ENCODE peak calls at places on chromosomes 5 and 9, in four cellular contexts. One of them, this sample, is unnamed. For H3K27me3, the result is how much of the 10 kb centered on the place peaks cover.

GRCh38 chr9:70260007-70260443 is 1.2 kb downstream of the SMC5 start:
- DNase-seq in transverse colon: peak
- DNase-seq in K562: no peak
- DNase-seq in SK-N-SH: no peak
- DNase-seq in this sample: peak

GRCh38 chr5:158174918-158175663 is 316.1 kb upstream of the CLINT1 start:
- DNase-seq in transverse colon: peak
- DNase-seq in K562: peak
- DNase-seq in SK-N-SH: peak
- DNase-seq in this sample: no peak

GRCh38 chr5:127909078-127909477 is 174.5 kb upstream of the SLC12A2 start:
- DNase-seq in transverse colon: no peak
- DNase-seq in K562: peak
- DNase-seq in SK-N-SH: peak
- DNase-seq in this sample: no peak

GRCh38 chr9:2727966-2728613 is 10.8 kb downstream of the KCNV2 start:
- DNase-seq in transverse colon: no peak
- DNase-seq in K562: peak
- DNase-seq in SK-N-SH: peak
- DNase-seq in this sample: no peak

GRCh38 chr5:52956915-52957747 is 32.0 kb upstream of the ITGA2 start:
- DNase-seq in transverse colon: no peak
- DNase-seq in K562: no peak
- DNase-seq in SK-N-SH: no peak
- DNase-seq in this sample: no peak

GRCh38 chr5:108415726-108416125 is 33.8 kb upstream of the FBXL17 start:
- DNase-seq in transverse colon: no peak
- DNase-seq in K562: no peak
- DNase-seq in SK-N-SH: no peak
- DNase-seq in this sample: no peak

GRCh38 chr5:177403194-177403825 is 2.8 kb upstream of the PFN3 start:
- DNase-seq in transverse colon: peak
- DNase-seq in K562: peak
- DNase-seq in SK-N-SH: no peak
- DNase-seq in this sample: no peak

GRCh38 chr5:72288923-72289322 is 31.1 kb downstream of the MRPS27 start:
- DNase-seq in transverse colon: no peak
- DNase-seq in K562: no peak
- DNase-seq in SK-N-SH: no peak
- DNase-seq in this sample: no peak

GRCh38 chr5:156505101-156505500 is 178.1 kb downstream of the SGCD start:
- DNase-seq in transverse colon: no peak
- DNase-seq in K562: no peak
- DNase-seq in SK-N-SH: no peak
- DNase-seq in this sample: no peak

GRCh38 chr5:181114844-181115778 is 15.9 kb downstream of the OR2V1 start:
- DNase-seq in transverse colon: no peak
- DNase-seq in K562: no peak
- DNase-seq in SK-N-SH: no peak
- DNase-seq in this sample: no peak

GRCh38 chr5:52810426-52810825 is 22.7 kb downstream of the ITGA1 start:
- DNase-seq in transverse colon: no peak
- DNase-seq in K562: no peak
- DNase-seq in SK-N-SH: no peak
- DNase-seq in this sample: no peak

GRCh38 chr5:90553711-90554110 is 4.9 kb upstream of the ADGRV1 start:
- DNase-seq in transverse colon: no peak
- DNase-seq in K562: no peak
- DNase-seq in SK-N-SH: no peak
- DNase-seq in this sample: no peak

GRCh38 chr5:116652196-116652729 is 77.6 kb upstream of the SEMA6A start:
- DNase-seq in transverse colon: no peak
- DNase-seq in K562: no peak
- DNase-seq in SK-N-SH: no peak
- DNase-seq in this sample: no peak

GRCh38 chr9:122115176-122116035 is 22.3 kb upstream of the TTLL11 start:
- DNase-seq in transverse colon: no peak
- DNase-seq in K562: no peak
- DNase-seq in SK-N-SH: no peak
- DNase-seq in this sample: no peak

GRCh38 chr5:78855026-78855425 is 130.1 kb downstream of the ARSB start:
- DNase-seq in transverse colon: no peak
- DNase-seq in K562: no peak
- DNase-seq in SK-N-SH: no peak
- DNase-seq in this sample: no peak

GRCh38 chr9:110173322-110173642 is 34.7 kb downstream of the C9orf152 start:
- DNase-seq in transverse colon: no peak
- DNase-seq in K562: no peak
- DNase-seq in SK-N-SH: no peak
- DNase-seq in this sample: no peak

DNA sequence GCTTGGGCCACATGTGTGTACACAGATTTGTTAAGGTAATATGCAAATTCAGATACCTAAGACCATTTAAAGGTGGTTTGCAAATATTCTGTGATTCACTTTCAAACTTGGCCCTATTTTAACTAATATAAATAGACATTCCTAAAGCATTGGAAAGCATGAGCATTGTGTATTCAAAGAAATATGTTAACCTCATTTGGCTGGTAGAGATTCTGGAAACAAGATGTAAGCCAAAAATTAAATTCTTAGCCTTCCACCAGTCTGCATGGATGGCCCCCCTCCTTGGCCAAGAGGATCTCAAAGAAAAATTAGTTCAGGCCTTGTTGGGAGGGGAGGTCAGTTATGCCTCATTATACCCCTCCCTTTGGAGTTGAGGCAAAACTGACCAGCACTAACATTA is 38.7 kb upstream of the C6 start:
- DNase-seq in transverse colon: no peak
- DNase-seq in K562: no peak
- DNase-seq in SK-N-SH: no peak
- DNase-seq in this sample: no peak
- TF ChIP-seq EP300 in transverse colon: no peak
- TF ChIP-seq EP300 in K562: no peak
- TF ChIP-seq EP300 in SK-N-SH: no peak
- TF ChIP-seq EP300 in this sample: no peak

GRCh38 chr5:115189866-115190265 is 20.2 kb upstream of the TRIM36 start:
- DNase-seq in transverse colon: no peak
- DNase-seq in K562: no peak
- DNase-seq in SK-N-SH: no peak
- DNase-seq in this sample: no peak

GRCh38 chr5:115192098-115192497 is 22.4 kb upstream of the TRIM36 start:
- DNase-seq in transverse colon: peak
- DNase-seq in K562: no peak
- DNase-seq in SK-N-SH: no peak
- DNase-seq in this sample: no peak

GRCh38 chr5:115191439-115192031 is 21.8 kb upstream of the TRIM36 start:
- DNase-seq in transverse colon: no peak
- DNase-seq in K562: no peak
- DNase-seq in SK-N-SH: no peak
- DNase-seq in this sample: no peak

GRCh38 chr5:115193295-115193694 is 23.6 kb upstream of the TRIM36 start:
- DNase-seq in transverse colon: no peak
- DNase-seq in K562: no peak
- DNase-seq in SK-N-SH: no peak
- DNase-seq in this sample: no peak

DNA sequence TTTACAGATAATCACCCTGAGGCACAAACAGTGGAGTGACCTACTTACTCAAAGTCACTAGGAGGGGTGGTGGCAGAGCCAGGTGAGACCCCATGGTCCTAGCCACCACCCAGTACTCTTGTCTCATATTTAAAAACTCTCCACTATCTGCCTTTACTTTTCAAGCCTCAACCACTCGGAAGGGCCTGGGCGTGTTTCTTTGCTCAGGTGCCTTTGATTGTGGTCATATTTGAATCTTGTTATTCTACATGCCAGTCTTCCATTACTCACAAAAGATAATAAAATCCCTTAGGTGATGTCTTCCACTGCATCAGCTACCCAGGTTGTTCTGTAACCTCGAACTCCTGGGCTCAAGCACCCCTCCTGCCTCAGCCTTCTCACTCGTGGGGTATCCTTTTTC is 20.7 kb upstream of the TRIM36 start:
- DNase-seq in transverse colon: peak
- DNase-seq in K562: no peak
- DNase-seq in SK-N-SH: no peak
- DNase-seq in this sample: no peak
- H3K27me3 ChIP-seq in transverse colon: under half
- H3K27me3 ChIP-seq in K562: under half
- H3K27me3 ChIP-seq in SK-N-SH: under half
- H3K27me3 ChIP-seq in this sample: under half

GRCh38 chr9:37914701-37915358 is 10.9 kb upstream of the SLC25A51 start:
- DNase-seq in transverse colon: no peak
- DNase-seq in K562: no peak
- DNase-seq in SK-N-SH: no peak
- DNase-seq in this sample: peak

GRCh38 chr9:37917315-37917731 is 13.4 kb upstream of the SLC25A51 start:
- DNase-seq in transverse colon: no peak
- DNase-seq in K562: no peak
- DNase-seq in SK-N-SH: no peak
- DNase-seq in this sample: no peak

GRCh38 chr9:37915911-37916470 is 12.1 kb upstream of the SLC25A51 start:
- DNase-seq in transverse colon: no peak
- DNase-seq in K562: no peak
- DNase-seq in SK-N-SH: no peak
- DNase-seq in this sample: no peak

GRCh38 chr9:37917801-37918664 is 14.1 kb upstream of the SLC25A51 start:
- DNase-seq in transverse colon: no peak
- DNase-seq in K562: no peak
- DNase-seq in SK-N-SH: no peak
- DNase-seq in this sample: no peak

DNA sequence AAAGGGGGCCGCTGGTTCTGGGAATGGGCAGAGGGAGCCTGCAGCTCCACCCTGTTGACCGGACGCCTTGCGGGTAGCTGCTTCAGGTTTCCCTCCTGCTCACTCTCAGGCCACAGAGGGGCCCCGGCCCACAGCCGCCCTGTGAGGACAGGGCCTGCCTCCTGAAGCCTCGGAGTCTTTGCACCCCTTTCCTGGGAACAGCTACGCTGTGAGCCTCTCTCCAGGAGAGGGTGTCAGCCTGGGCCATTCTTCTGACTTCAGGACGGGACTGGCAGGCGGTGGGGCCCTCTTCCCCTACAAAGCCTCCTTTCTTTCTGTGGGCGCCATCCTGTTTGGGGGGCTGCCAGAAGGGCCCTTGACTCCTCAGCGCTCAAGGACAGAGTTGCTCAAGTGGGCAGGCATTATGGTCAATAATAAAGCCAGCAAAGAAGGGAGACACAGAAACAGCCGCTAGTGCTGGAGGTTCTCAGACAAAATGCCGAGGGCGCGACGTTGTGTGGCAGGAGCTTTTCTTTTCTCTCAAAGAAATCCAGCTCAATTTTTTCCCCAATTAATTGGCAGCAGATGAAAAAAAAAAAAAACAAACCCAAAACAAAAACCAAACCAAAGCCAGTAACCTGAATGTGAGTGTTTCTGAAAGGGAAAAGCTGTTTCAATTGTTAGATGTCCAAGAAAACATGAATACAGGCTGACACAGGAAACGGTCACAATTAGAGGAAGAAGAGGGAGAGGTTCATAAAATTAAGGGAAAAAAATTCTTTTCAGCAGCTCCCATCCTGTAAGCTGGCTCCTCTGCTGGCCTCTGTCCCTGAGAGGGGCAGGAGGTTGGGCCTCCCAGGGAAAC is 12.8 kb upstream of the SLC25A51 start:
- DNase-seq in transverse colon: no peak
- DNase-seq in K562: no peak
- DNase-seq in SK-N-SH: no peak
- DNase-seq in this sample: no peak
- TF ChIP-seq EP300 in transverse colon: no peak
- TF ChIP-seq EP300 in K562: no peak
- TF ChIP-seq EP300 in SK-N-SH: no peak
- TF ChIP-seq EP300 in this sample: no peak

DNA sequence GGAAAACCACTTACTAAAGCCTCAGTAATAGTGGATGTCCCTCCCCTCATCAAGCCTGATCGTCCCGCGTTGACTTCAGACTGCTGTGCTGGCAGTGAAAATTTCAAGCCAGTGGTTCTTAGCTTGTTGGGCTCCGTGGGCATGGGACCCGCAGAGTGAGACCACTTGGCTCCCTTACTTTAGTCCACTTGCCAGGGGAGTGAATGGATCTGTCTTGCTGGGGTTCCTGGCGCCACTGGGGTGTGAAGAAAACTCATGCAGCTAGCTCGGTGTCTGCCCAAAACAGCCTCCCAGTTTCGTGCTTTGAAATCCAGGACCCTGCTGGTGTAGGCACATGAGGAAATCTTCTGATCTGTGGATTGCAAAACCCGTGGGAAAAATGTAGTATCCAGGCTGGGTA is 480.0 kb upstream of the IZUMO3 start:
- DNase-seq in transverse colon: no peak
- DNase-seq in K562: no peak
- DNase-seq in SK-N-SH: no peak
- DNase-seq in this sample: no peak
- H3K27me3 ChIP-seq in transverse colon: under half
- H3K27me3 ChIP-seq in K562: under half
- H3K27me3 ChIP-seq in SK-N-SH: under half
- H3K27me3 ChIP-seq in this sample: under half

DNA sequence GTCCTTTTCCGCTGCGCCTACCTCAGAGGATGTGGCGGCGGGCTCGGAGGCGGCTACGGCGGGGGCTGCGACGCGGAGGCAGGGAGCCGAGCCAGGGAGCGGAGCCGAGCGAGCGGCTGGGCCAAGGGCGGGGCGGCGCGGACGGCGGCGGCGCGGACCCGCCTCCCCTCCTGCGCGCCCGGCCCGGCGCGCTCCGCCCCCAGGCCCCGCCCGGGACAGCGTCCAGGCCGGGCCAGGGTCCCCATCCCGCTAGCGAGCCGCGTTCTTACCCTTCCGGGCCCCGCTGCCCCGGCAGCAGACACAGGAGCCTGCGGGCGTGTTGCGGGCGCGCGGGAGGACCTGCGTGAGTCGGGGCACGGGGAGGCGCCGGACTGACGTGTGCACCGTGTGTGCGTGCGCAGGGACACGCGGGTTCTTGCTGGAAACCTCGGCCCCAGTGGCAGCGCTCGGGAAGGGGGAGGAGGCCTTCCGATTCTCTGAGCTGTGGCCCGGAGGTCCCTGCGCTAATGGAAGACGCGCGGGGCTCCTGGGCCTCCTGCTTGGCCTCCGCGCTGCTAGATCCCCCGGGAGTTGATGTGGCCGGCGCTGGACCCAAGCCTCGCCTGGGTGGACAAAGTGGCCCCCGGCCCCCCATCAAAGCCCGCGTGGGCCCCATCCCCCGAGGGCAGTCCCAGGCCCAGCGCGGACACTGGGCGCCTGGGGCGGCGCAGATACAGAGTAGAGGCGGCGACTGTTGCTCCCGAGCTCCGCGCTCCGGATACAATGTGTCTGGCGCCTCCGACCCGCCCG is at the start of gene VDAC1:
- DNase-seq in transverse colon: peak
- DNase-seq in K562: peak
- DNase-seq in SK-N-SH: peak
- DNase-seq in this sample: peak
- TF ChIP-seq EP300 in transverse colon: peak
- TF ChIP-seq EP300 in K562: no peak
- TF ChIP-seq EP300 in SK-N-SH: no peak
- TF ChIP-seq EP300 in this sample: no peak